ENCODE peak calls at places on chromosomes 2 and 18, in five cellular contexts. One of them, this sample, is unnamed. For H3K4me1, the result is how much of the 10 kb centered on the place peaks cover.

GRCh38 chr2:1011018-1011405 is 60.4 kb downstream of the SNTG2 start:
- DNase-seq in ovary: no peak
- DNase-seq in sigmoid colon: no peak
- DNase-seq in CD8-positive, alpha-beta T cell: no peak
- DNase-seq in heart right ventricle: no peak
- DNase-seq in this sample: no peak

GRCh38 chr2:16192416-16193216 is 252.3 kb downstream of the MYCN start:
- DNase-seq in ovary: no peak
- DNase-seq in sigmoid colon: no peak
- DNase-seq in CD8-positive, alpha-beta T cell: no peak
- DNase-seq in heart right ventricle: no peak
- DNase-seq in this sample: no peak

GRCh38 chr18:68177807-68178702 is 536.9 kb downstream of the TMX3 start:
- DNase-seq in ovary: no peak
- DNase-seq in sigmoid colon: no peak
- DNase-seq in CD8-positive, alpha-beta T cell: no peak
- DNase-seq in heart right ventricle: no peak
- DNase-seq in this sample: no peak

GRCh38 chr18:44693030-44693784 is 12.5 kb downstream of the SETBP1 start:
- DNase-seq in ovary: no peak
- DNase-seq in sigmoid colon: no peak
- DNase-seq in CD8-positive, alpha-beta T cell: no peak
- DNase-seq in heart right ventricle: no peak
- DNase-seq in this sample: no peak

GRCh38 chr2:85924522-85924921 is 35.7 kb upstream of the ST3GAL5 start:
- DNase-seq in ovary: peak
- DNase-seq in sigmoid colon: peak
- DNase-seq in CD8-positive, alpha-beta T cell: no peak
- DNase-seq in heart right ventricle: peak
- DNase-seq in this sample: peak

GRCh38 chr18:76338619-76339245 is 156.3 kb downstream of the ZNF516 start:
- DNase-seq in ovary: no peak
- DNase-seq in sigmoid colon: peak
- DNase-seq in CD8-positive, alpha-beta T cell: no peak
- DNase-seq in heart right ventricle: no peak
- DNase-seq in this sample: no peak

GRCh38 chr18:67133669-67134068 is 382.9 kb downstream of the DSEL start:
- DNase-seq in ovary: no peak
- DNase-seq in sigmoid colon: no peak
- DNase-seq in CD8-positive, alpha-beta T cell: no peak
- DNase-seq in heart right ventricle: no peak
- DNase-seq in this sample: no peak

GRCh38 chr2:189016311-189016830 is 42.2 kb downstream of the COL3A1 start:
- DNase-seq in ovary: no peak
- DNase-seq in sigmoid colon: no peak
- DNase-seq in CD8-positive, alpha-beta T cell: no peak
- DNase-seq in heart right ventricle: no peak
- DNase-seq in this sample: no peak

GRCh38 chr2:157170299-157170698 is 87.2 kb upstream of the GALNT5 start:
- DNase-seq in ovary: no peak
- DNase-seq in sigmoid colon: no peak
- DNase-seq in CD8-positive, alpha-beta T cell: no peak
- DNase-seq in heart right ventricle: no peak
- DNase-seq in this sample: no peak

GRCh38 chr2:66574701-66575624 is 140.0 kb downstream of the MEIS1 start:
- DNase-seq in ovary: peak
- DNase-seq in sigmoid colon: peak
- DNase-seq in CD8-positive, alpha-beta T cell: no peak
- DNase-seq in heart right ventricle: peak
- DNase-seq in this sample: peak

GRCh38 chr2:27314709-27315108 is 6.5 kb upstream of the UCN start:
- DNase-seq in ovary: no peak
- DNase-seq in sigmoid colon: no peak
- DNase-seq in CD8-positive, alpha-beta T cell: no peak
- DNase-seq in heart right ventricle: no peak
- DNase-seq in this sample: no peak

GRCh38 chr2:26333286-26333685 is 12.7 kb upstream of the SELENOI start:
- DNase-seq in ovary: no peak
- DNase-seq in sigmoid colon: no peak
- DNase-seq in CD8-positive, alpha-beta T cell: no peak
- DNase-seq in heart right ventricle: no peak
- DNase-seq in this sample: no peak

GRCh38 chr2:7722212-7722910 is 805.1 kb downstream of the RNF144A start:
- DNase-seq in ovary: no peak
- DNase-seq in sigmoid colon: no peak
- DNase-seq in CD8-positive, alpha-beta T cell: no peak
- DNase-seq in heart right ventricle: no peak
- DNase-seq in this sample: no peak

GRCh38 chr2:16334886-16335605 is 330.6 kb downstream of the CYRIA start:
- DNase-seq in ovary: no peak
- DNase-seq in sigmoid colon: no peak
- DNase-seq in CD8-positive, alpha-beta T cell: no peak
- DNase-seq in heart right ventricle: no peak
- DNase-seq in this sample: no peak

GRCh38 chr2:52818958-52819357 is 948.6 kb upstream of the CHAC2 start:
- DNase-seq in ovary: no peak
- DNase-seq in sigmoid colon: no peak
- DNase-seq in CD8-positive, alpha-beta T cell: no peak
- DNase-seq in heart right ventricle: no peak
- DNase-seq in this sample: no peak

DNA sequence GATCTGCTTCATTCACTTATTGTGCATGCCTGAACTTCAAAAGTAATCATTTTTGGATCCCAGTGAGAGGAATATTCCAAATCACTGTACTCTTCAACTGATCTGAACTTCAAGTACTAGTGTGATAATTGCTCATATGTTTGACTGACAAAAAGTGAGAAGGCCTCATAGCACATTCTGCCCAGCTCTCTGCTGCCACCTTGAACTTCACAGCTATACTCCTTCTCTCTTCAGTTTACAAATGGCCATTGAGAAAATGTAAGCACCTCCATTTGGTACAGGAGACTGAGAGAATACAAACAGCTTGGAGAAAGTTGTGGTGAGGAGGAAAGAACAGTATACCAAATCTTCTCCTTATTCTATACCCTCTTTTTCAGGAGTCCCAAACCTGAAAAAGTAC is 946.0 kb upstream of the CHAC2 start:
- DNase-seq in ovary: no peak
- DNase-seq in sigmoid colon: no peak
- DNase-seq in CD8-positive, alpha-beta T cell: no peak
- DNase-seq in heart right ventricle: no peak
- DNase-seq in this sample: no peak
- TF ChIP-seq CTCF in ovary: no peak
- TF ChIP-seq CTCF in sigmoid colon: no peak
- TF ChIP-seq CTCF in CD8-positive, alpha-beta T cell: no peak
- TF ChIP-seq CTCF in heart right ventricle: no peak
- TF ChIP-seq CTCF in this sample: no peak

GRCh38 chr2:110106642-110107041 is 9.0 kb downstream of the MALL start:
- DNase-seq in ovary: no peak
- DNase-seq in sigmoid colon: no peak
- DNase-seq in CD8-positive, alpha-beta T cell: no peak
- DNase-seq in heart right ventricle: no peak
- DNase-seq in this sample: no peak

GRCh38 chr2:110104025-110104771 is 11.4 kb downstream of the MALL start:
- DNase-seq in ovary: no peak
- DNase-seq in sigmoid colon: no peak
- DNase-seq in CD8-positive, alpha-beta T cell: no peak
- DNase-seq in heart right ventricle: no peak
- DNase-seq in this sample: no peak

GRCh38 chr2:110105608-110106467 is 9.8 kb downstream of the MALL start:
- DNase-seq in ovary: no peak
- DNase-seq in sigmoid colon: no peak
- DNase-seq in CD8-positive, alpha-beta T cell: no peak
- DNase-seq in heart right ventricle: no peak
- DNase-seq in this sample: no peak

GRCh38 chr2:110105183-110105582 is 10.4 kb downstream of the MALL start:
- DNase-seq in ovary: no peak
- DNase-seq in sigmoid colon: no peak
- DNase-seq in CD8-positive, alpha-beta T cell: no peak
- DNase-seq in heart right ventricle: no peak
- DNase-seq in this sample: no peak

GRCh38 chr2:110107092-110108079 is 8.2 kb downstream of the MALL start:
- DNase-seq in ovary: no peak
- DNase-seq in sigmoid colon: no peak
- DNase-seq in CD8-positive, alpha-beta T cell: no peak
- DNase-seq in heart right ventricle: no peak
- DNase-seq in this sample: no peak
- H3K27ac ChIP-seq in ovary: no peak
- H3K27ac ChIP-seq in sigmoid colon: no peak
- H3K27ac ChIP-seq in CD8-positive, alpha-beta T cell: no peak
- H3K27ac ChIP-seq in heart right ventricle: no peak
- H3K27ac ChIP-seq in this sample: peak

GRCh38 chr2:10448646-10449480 is 736 bp upstream of the ODC1 start:
- DNase-seq in ovary: peak
- DNase-seq in sigmoid colon: peak
- DNase-seq in CD8-positive, alpha-beta T cell: peak
- DNase-seq in heart right ventricle: peak
- DNase-seq in this sample: peak

GRCh38 chr2:10446631-10447030 is 1.5 kb downstream of the ODC1 start:
- DNase-seq in ovary: no peak
- DNase-seq in sigmoid colon: no peak
- DNase-seq in CD8-positive, alpha-beta T cell: no peak
- DNase-seq in heart right ventricle: no peak
- DNase-seq in this sample: no peak

GRCh38 chr2:10447300-10448207 is 573 bp downstream of the ODC1 start:
- DNase-seq in ovary: peak
- DNase-seq in sigmoid colon: no peak
- DNase-seq in CD8-positive, alpha-beta T cell: no peak
- DNase-seq in heart right ventricle: no peak
- DNase-seq in this sample: no peak

GRCh38 chr2:10449481-10449831 is 1.3 kb upstream of the ODC1 start:
- DNase-seq in ovary: no peak
- DNase-seq in sigmoid colon: no peak
- DNase-seq in CD8-positive, alpha-beta T cell: no peak
- DNase-seq in heart right ventricle: no peak
- DNase-seq in this sample: no peak

GRCh38 chr2:10448208-10448645 is at the start of gene ODC1:
- DNase-seq in ovary: peak
- DNase-seq in sigmoid colon: peak
- DNase-seq in CD8-positive, alpha-beta T cell: peak
- DNase-seq in heart right ventricle: peak
- DNase-seq in this sample: peak
- H3K4me1 ChIP-seq in ovary: under half
- H3K4me1 ChIP-seq in sigmoid colon: under half
- H3K4me1 ChIP-seq in CD8-positive, alpha-beta T cell: under half
- H3K4me1 ChIP-seq in heart right ventricle: half or more
- H3K4me1 ChIP-seq in this sample: under half

GRCh38 chr18:61470111-61470673 is 137.0 kb downstream of the CDH20 start:
- DNase-seq in ovary: no peak
- DNase-seq in sigmoid colon: no peak
- DNase-seq in CD8-positive, alpha-beta T cell: no peak
- DNase-seq in heart right ventricle: no peak
- DNase-seq in this sample: no peak

GRCh38 chr18:61459896-61460295 is 126.7 kb downstream of the CDH20 start:
- DNase-seq in ovary: no peak
- DNase-seq in sigmoid colon: no peak
- DNase-seq in CD8-positive, alpha-beta T cell: no peak
- DNase-seq in heart right ventricle: no peak
- DNase-seq in this sample: no peak

GRCh38 chr18:61466736-61467135 is 133.5 kb downstream of the CDH20 start:
- DNase-seq in ovary: no peak
- DNase-seq in sigmoid colon: no peak
- DNase-seq in CD8-positive, alpha-beta T cell: no peak
- DNase-seq in heart right ventricle: no peak
- DNase-seq in this sample: no peak

DNA sequence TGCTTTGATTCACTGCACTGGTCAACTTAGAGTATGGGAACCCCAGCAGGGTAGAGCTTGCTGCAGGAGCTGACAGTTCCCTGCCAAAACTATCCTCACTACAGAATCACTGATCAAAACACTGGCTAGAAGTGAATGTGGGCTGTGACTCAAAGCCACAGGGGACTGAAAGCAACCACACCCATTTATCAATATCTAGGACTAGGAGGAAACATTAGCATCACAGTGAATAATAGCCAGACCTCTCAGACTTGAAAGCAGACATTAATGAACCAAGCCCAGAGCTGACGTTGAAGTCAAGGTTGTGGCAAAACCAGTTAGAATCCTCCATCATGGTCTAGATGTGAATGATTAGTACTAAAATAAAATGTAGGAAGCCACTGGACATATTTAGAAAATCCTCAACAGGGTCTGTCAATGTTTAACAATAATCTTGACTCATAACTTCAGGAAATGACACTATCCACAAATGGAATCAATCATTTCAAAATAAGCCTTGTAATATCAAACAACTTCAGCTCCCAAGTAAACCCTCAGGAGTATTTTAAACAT is 131.4 kb downstream of the CDH20 start:
- DNase-seq in ovary: no peak
- DNase-seq in sigmoid colon: no peak
- DNase-seq in CD8-positive, alpha-beta T cell: no peak
- DNase-seq in heart right ventricle: no peak
- DNase-seq in this sample: no peak
- TF ChIP-seq CTCF in ovary: no peak
- TF ChIP-seq CTCF in sigmoid colon: no peak
- TF ChIP-seq CTCF in CD8-positive, alpha-beta T cell: no peak
- TF ChIP-seq CTCF in heart right ventricle: no peak
- TF ChIP-seq CTCF in this sample: no peak

GRCh38 chr2:10504370-10504993 is 56.4 kb upstream of the ODC1 start:
- DNase-seq in ovary: no peak
- DNase-seq in sigmoid colon: no peak
- DNase-seq in CD8-positive, alpha-beta T cell: no peak
- DNase-seq in heart right ventricle: no peak
- DNase-seq in this sample: no peak

GRCh38 chr2:10501521-10501961 is 53.4 kb upstream of the ODC1 start:
- DNase-seq in ovary: no peak
- DNase-seq in sigmoid colon: no peak
- DNase-seq in CD8-positive, alpha-beta T cell: no peak
- DNase-seq in heart right ventricle: no peak
- DNase-seq in this sample: no peak

GRCh38 chr2:10501980-10502802 is 54.1 kb upstream of the ODC1 start:
- DNase-seq in ovary: no peak
- DNase-seq in sigmoid colon: no peak
- DNase-seq in CD8-positive, alpha-beta T cell: no peak
- DNase-seq in heart right ventricle: no peak
- DNase-seq in this sample: no peak

GRCh38 chr2:10500601-10501361 is 52.7 kb upstream of the ODC1 start:
- DNase-seq in ovary: no peak
- DNase-seq in sigmoid colon: no peak
- DNase-seq in CD8-positive, alpha-beta T cell: no peak
- DNase-seq in heart right ventricle: no peak
- DNase-seq in this sample: no peak

GRCh38 chr2:10502803-10503107 is 54.6 kb upstream of the ODC1 start:
- DNase-seq in ovary: no peak
- DNase-seq in sigmoid colon: no peak
- DNase-seq in CD8-positive, alpha-beta T cell: no peak
- DNase-seq in heart right ventricle: no peak
- DNase-seq in this sample: no peak
- H3K27ac ChIP-seq in ovary: no peak
- H3K27ac ChIP-seq in sigmoid colon: no peak
- H3K27ac ChIP-seq in CD8-positive, alpha-beta T cell: no peak
- H3K27ac ChIP-seq in heart right ventricle: no peak
- H3K27ac ChIP-seq in this sample: no peak